ENCODE peak calls at places on chromosome 10, in four cellular contexts. One of them, this sample, is unnamed.

GRCh38 chr10:104286939-104287338 is 18.0 kb downstream of the GSTO2 start:
- DNase-seq in IMR-90: no peak
- DNase-seq in H9: no peak
- DNase-seq in mesenchymal stem cell: no peak
- DNase-seq in this sample: no peak

GRCh38 chr10:71312840-71313789 is 5.9 kb upstream of the SLC29A3 start:
- DNase-seq in IMR-90: peak
- DNase-seq in H9: no peak
- DNase-seq in mesenchymal stem cell: no peak
- DNase-seq in this sample: no peak

GRCh38 chr10:55820071-55820470 is 541.0 kb downstream of the ZWINT start:
- DNase-seq in IMR-90: no peak
- DNase-seq in H9: peak
- DNase-seq in mesenchymal stem cell: no peak
- DNase-seq in this sample: no peak

GRCh38 chr10:112471878-112472487 is 25.0 kb downstream of the VTI1A start:
- DNase-seq in IMR-90: peak
- DNase-seq in H9: no peak
- DNase-seq in mesenchymal stem cell: peak
- DNase-seq in this sample: peak

GRCh38 chr10:97074256-97075145 is 111.3 kb downstream of the SLIT1 start:
- DNase-seq in IMR-90: no peak
- DNase-seq in H9: no peak
- DNase-seq in mesenchymal stem cell: no peak
- DNase-seq in this sample: no peak

GRCh38 chr10:128103229-128103714 is 23.0 kb downstream of the MKI67 start:
- DNase-seq in IMR-90: no peak
- DNase-seq in H9: no peak
- DNase-seq in mesenchymal stem cell: no peak
- DNase-seq in this sample: no peak

GRCh38 chr10:48511855-48512191 is 93.0 kb downstream of the ARHGAP22 start:
- DNase-seq in IMR-90: no peak
- DNase-seq in H9: peak
- DNase-seq in mesenchymal stem cell: no peak
- DNase-seq in this sample: no peak

GRCh38 chr10:106917452-106918055 is 247.0 kb downstream of the SORCS1 start:
- DNase-seq in IMR-90: no peak
- DNase-seq in H9: no peak
- DNase-seq in mesenchymal stem cell: no peak
- DNase-seq in this sample: no peak

GRCh38 chr10:28496481-28496961 is 36.4 kb upstream of the WAC start:
- DNase-seq in IMR-90: no peak
- DNase-seq in H9: no peak
- DNase-seq in mesenchymal stem cell: no peak
- DNase-seq in this sample: no peak

GRCh38 chr10:131456411-131456810 is 144.9 kb upstream of the TCERG1L start:
- DNase-seq in IMR-90: no peak
- DNase-seq in H9: no peak
- DNase-seq in mesenchymal stem cell: no peak
- DNase-seq in this sample: no peak

GRCh38 chr10:1301138-1301537 is 245.0 kb downstream of the WDR37 start:
- DNase-seq in IMR-90: no peak
- DNase-seq in H9: no peak
- DNase-seq in mesenchymal stem cell: no peak
- DNase-seq in this sample: no peak

GRCh38 chr10:73991846-73992245 is 6.1 kb upstream of the VCL start:
- DNase-seq in IMR-90: no peak
- DNase-seq in H9: no peak
- DNase-seq in mesenchymal stem cell: no peak
- DNase-seq in this sample: no peak

GRCh38 chr10:71790749-71791440 is 17.6 kb upstream of the VSIR start:
- DNase-seq in IMR-90: no peak
- DNase-seq in H9: no peak
- DNase-seq in mesenchymal stem cell: no peak
- DNase-seq in this sample: no peak

GRCh38 chr10:14254368-14254767 is 76.4 kb downstream of the FRMD4A start:
- DNase-seq in IMR-90: no peak
- DNase-seq in H9: no peak
- DNase-seq in mesenchymal stem cell: no peak
- DNase-seq in this sample: no peak

GRCh38 chr10:122279725-122280141 is 8.6 kb downstream of the BTBD16 start:
- DNase-seq in IMR-90: peak
- DNase-seq in H9: peak
- DNase-seq in mesenchymal stem cell: peak
- DNase-seq in this sample: peak

GRCh38 chr10:121774404-121774803 is 153.4 kb downstream of the ATE1 start:
- DNase-seq in IMR-90: peak
- DNase-seq in H9: no peak
- DNase-seq in mesenchymal stem cell: peak
- DNase-seq in this sample: no peak

GRCh38 chr10:71228875-71229720 is 16.7 kb downstream of the UNC5B start:
- DNase-seq in IMR-90: no peak
- DNase-seq in H9: no peak
- DNase-seq in mesenchymal stem cell: no peak
- DNase-seq in this sample: no peak

GRCh38 chr10:60238408-60239100 is 151.1 kb downstream of the ANK3 start:
- DNase-seq in IMR-90: peak
- DNase-seq in H9: peak
- DNase-seq in mesenchymal stem cell: peak
- DNase-seq in this sample: no peak

GRCh38 chr10:73906524-73907447 is 4.1 kb upstream of the PLAU start:
- DNase-seq in IMR-90: peak
- DNase-seq in H9: peak
- DNase-seq in mesenchymal stem cell: peak
- DNase-seq in this sample: peak

GRCh38 chr10:89522463-89522862 is 12.9 kb downstream of the SLC16A12 start:
- DNase-seq in IMR-90: peak
- DNase-seq in H9: no peak
- DNase-seq in mesenchymal stem cell: peak
- DNase-seq in this sample: no peak

GRCh38 chr10:17113889-17114288 is 15.7 kb downstream of the CUBN start:
- DNase-seq in IMR-90: peak
- DNase-seq in H9: no peak
- DNase-seq in mesenchymal stem cell: no peak
- DNase-seq in this sample: no peak

GRCh38 chr10:86661161-86662025 is 6.9 kb upstream of the LDB3 start:
- DNase-seq in IMR-90: peak
- DNase-seq in H9: no peak
- DNase-seq in mesenchymal stem cell: no peak
- DNase-seq in this sample: no peak

GRCh38 chr10:101578192-101578591 is 9.9 kb downstream of the POLL start:
- DNase-seq in IMR-90: no peak
- DNase-seq in H9: no peak
- DNase-seq in mesenchymal stem cell: no peak
- DNase-seq in this sample: no peak

DNA sequence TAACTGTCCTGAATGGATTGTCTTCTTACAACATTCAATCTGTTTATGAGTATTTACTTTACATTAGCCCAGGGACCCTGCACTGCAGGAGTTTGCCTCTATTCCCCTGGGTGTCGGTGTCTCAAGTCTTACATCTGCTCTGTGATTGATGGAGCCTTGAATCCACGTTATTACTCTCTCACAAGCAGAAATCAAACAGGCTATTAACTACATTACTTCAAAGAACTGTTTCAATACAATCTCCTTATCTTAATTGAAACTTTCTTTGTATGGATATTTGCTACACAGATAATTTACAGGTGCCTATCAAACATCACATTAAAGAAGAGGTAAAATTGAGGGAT is 3.1 kb upstream of the ARID5B start:
- DNase-seq in IMR-90: no peak
- DNase-seq in H9: no peak
- DNase-seq in mesenchymal stem cell: no peak
- DNase-seq in this sample: no peak
- H3K9ac ChIP-seq in IMR-90: no peak
- H3K9ac ChIP-seq in H9: no peak
- H3K9ac ChIP-seq in mesenchymal stem cell: peak
- H3K9ac ChIP-seq in this sample: no peak

DNA sequence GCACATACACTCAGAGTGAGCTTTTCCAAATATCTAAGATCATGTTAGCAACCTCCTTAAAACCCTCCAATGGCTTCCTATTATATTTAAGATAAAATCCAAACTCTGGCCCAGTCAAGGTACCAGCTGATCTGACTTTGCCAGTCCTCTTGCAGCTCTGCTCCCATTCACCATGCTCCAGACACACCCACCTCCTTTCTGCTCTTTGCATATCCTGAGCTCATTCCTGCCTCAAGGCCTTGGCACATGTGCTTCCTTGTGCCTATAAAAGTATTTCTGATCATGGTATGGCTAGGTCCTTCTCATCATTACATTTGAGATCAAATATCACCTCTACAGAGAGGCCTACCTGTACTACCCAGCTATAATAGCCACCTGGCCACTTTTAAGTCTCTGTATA is 27.5 kb downstream of the XPNPEP1 start:
- DNase-seq in IMR-90: no peak
- DNase-seq in H9: no peak
- DNase-seq in mesenchymal stem cell: no peak
- DNase-seq in this sample: no peak
- H4K91ac ChIP-seq in IMR-90: peak
- H4K91ac ChIP-seq in H9: no peak
- H4K91ac ChIP-seq in mesenchymal stem cell: peak
- H4K91ac ChIP-seq in this sample: no peak

GRCh38 chr10:58645762-58646161 is 133.1 kb downstream of the BICC1 start:
- DNase-seq in IMR-90: no peak
- DNase-seq in H9: no peak
- DNase-seq in mesenchymal stem cell: peak
- DNase-seq in this sample: no peak
- H3K9ac ChIP-seq in IMR-90: no peak
- H3K9ac ChIP-seq in H9: no peak
- H3K9ac ChIP-seq in mesenchymal stem cell: peak
- H3K9ac ChIP-seq in this sample: no peak

GRCh38 chr10:79158402-79159097 is 89.8 kb downstream of the ZMIZ1 start:
- DNase-seq in IMR-90: no peak
- DNase-seq in H9: no peak
- DNase-seq in mesenchymal stem cell: no peak
- DNase-seq in this sample: no peak
- H4K91ac ChIP-seq in IMR-90: peak
- H4K91ac ChIP-seq in H9: peak
- H4K91ac ChIP-seq in mesenchymal stem cell: peak
- H4K91ac ChIP-seq in this sample: peak

DNA sequence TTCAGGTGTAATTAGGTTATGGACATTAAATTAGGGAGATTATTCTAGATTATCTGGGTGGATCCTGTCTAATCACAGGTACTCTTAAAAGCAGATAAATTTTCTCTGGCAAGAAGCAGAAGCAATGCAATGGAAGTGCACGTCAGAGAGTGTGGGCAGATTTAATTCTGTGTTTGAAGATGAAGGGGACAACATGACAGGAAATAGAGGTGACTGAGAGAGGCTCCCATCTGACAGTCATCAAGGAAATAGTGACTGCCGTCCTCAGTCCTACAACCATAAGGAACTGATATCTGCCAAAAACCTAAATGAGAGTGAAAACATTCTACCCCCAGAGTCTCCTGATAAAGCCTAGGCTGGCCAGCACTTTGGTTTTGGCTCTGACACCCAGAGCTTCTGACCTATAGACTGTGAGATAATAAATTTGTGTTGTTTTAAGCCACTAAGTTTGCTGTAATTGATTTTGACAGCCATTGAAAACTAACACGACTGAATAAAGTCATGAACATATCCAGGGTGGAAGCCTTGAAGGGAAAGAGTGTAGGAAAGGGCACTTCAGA is 30.5 kb upstream of the DDX50 start:
- DNase-seq in IMR-90: no peak
- DNase-seq in H9: no peak
- DNase-seq in mesenchymal stem cell: no peak
- DNase-seq in this sample: no peak
- H3K9ac ChIP-seq in IMR-90: no peak
- H3K9ac ChIP-seq in H9: no peak
- H3K9ac ChIP-seq in mesenchymal stem cell: peak
- H3K9ac ChIP-seq in this sample: no peak

GRCh38 chr10:6088721-6089333 is at the start of gene RBM17:
- DNase-seq in IMR-90: peak
- DNase-seq in H9: peak
- DNase-seq in mesenchymal stem cell: peak
- DNase-seq in this sample: peak
- H4K91ac ChIP-seq in IMR-90: peak
- H4K91ac ChIP-seq in H9: no peak
- H4K91ac ChIP-seq in mesenchymal stem cell: peak
- H4K91ac ChIP-seq in this sample: no peak

DNA sequence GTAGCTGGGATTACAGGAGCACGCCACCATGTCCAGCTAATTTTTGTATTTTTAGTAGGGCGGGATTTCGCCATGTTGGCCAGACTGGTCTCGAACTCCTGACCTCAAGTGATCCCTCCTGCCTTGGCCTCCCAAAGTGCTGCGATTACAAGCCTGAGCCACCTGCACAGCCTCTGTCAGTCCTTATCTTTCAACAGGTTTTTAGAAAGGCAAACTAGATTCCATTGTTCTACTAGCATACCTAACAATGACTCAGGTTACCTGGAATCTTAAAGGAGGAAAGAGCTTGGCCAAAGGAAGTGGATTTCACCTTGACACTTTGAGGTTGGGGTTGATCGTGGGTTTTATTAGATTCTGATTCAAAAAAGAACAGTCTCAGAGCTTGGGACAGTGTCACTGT is 3.2 kb downstream of the ABCC2 start:
- DNase-seq in IMR-90: no peak
- DNase-seq in H9: peak
- DNase-seq in mesenchymal stem cell: no peak
- DNase-seq in this sample: no peak
- H3K9ac ChIP-seq in IMR-90: no peak
- H3K9ac ChIP-seq in H9: no peak
- H3K9ac ChIP-seq in mesenchymal stem cell: peak
- H3K9ac ChIP-seq in this sample: no peak

This sample was measured in neuronal stem cell.